ENCODE peak calls at places on chromosomes 16 and 17, in four cellular contexts. U, G, L and B are unnamed samples.

GRCh38 chr17:15498107-15498506 is 30.7 kb upstream of the CDRT4 start:
- DNase-seq in U (no peak), G (peak), L (no peak), B (no peak)

GRCh38 chr16:66650707-66651473 is 45.7 kb downstream of the CMTM4 start:
- DNase-seq in U (peak), G (peak), L (no peak), B (peak)

GRCh38 chr17:17498606-17499301 is 2.6 kb upstream of the RASD1 start:
- DNase-seq in U (no peak), G (no peak), L (peak), B (no peak)

GRCh38 chr17:16464641-16465312 is 27.2 kb downstream of the LRRC75A start:
- DNase-seq in U (no peak), G (no peak), L (peak), B (no peak)

GRCh38 chr17:28004344-28004743 is 38.1 kb upstream of the NLK start:
- DNase-seq in U (no peak), G (no peak), L (no peak), B (no peak)

GRCh38 chr16:28317040-28317880 is 24.9 kb downstream of the SBK1 start:
- DNase-seq in U (peak), G (peak), L (peak), B (peak)

GRCh38 chr17:37746617-37747016 is 1.8 kb upstream of the HNF1B start:
- DNase-seq in U (no peak), G (no peak), L (no peak), B (no peak)

GRCh38 chr17:28756025-28756804 is 12.4 kb downstream of the TRAF4 start:
- DNase-seq in U (no peak), G (no peak), L (no peak), B (no peak)

GRCh38 chr16:79662122-79662521 is 61.6 kb upstream of the MAF start:
- DNase-seq in U (no peak), G (no peak), L (no peak), B (no peak)

GRCh38 chr17:58153046-58153445 is 4.9 kb downstream of the OR4D1 start:
- DNase-seq in U (no peak), G (peak), L (no peak), B (no peak)

GRCh38 chr17:9865585-9865984 is 39.5 kb downstream of the RCVRN start:
- DNase-seq in U (peak), G (peak), L (no peak), B (no peak)

GRCh38 chr17:78917451-78918307 is 7.5 kb downstream of the TIMP2 start:
- DNase-seq in U (no peak), G (no peak), L (no peak), B (no peak)

GRCh38 chr16:73116576-73116975 is 68.6 kb upstream of the ZFHX3 start:
- DNase-seq in U (no peak), G (no peak), L (no peak), B (no peak)

GRCh38 chr17:55458977-55459376 is 37.3 kb upstream of the MMD start:
- DNase-seq in U (peak), G (no peak), L (no peak), B (peak)

GRCh38 chr16:56606071-56606687 is 2.2 kb upstream of the MT2A start:
- DNase-seq in U (peak), G (no peak), L (no peak), B (peak)

GRCh38 chr17:4566785-4567184 is 6.4 kb upstream of the GGT6 start:
- DNase-seq in U (peak), G (peak), L (no peak), B (peak)

GRCh38 chr16:80681436-80681835 is 123.0 kb downstream of the CDYL2 start:
- DNase-seq in U (no peak), G (no peak), L (no peak), B (no peak)

GRCh38 chr17:61353211-61353610 is 46.4 kb upstream of the TBX2 start:
- DNase-seq in U (no peak), G (no peak), L (no peak), B (no peak)

GRCh38 chr17:8163978-8164814 is 1.4 kb upstream of the VAMP2 start:
- DNase-seq in U (peak), G (peak), L (peak), B (peak)

GRCh38 chr17:59373879-59374495 is 42.5 kb downstream of the YPEL2 start:
- DNase-seq in U (peak), G (peak), L (no peak), B (peak)

GRCh38 chr16:12295395-12295794 is 318.9 kb downstream of the SNX29 start:
- DNase-seq in U (no peak), G (no peak), L (no peak), B (no peak)

GRCh38 chr17:78883090-78883532 is 19.9 kb downstream of the CEP295NL start:
- DNase-seq in U (peak), G (peak), L (peak), B (peak)

GRCh38 chr17:65191805-65192740 is 54.9 kb downstream of the RGS9 start:
- DNase-seq in U (peak), G (peak), L (no peak), B (peak)

GRCh38 chr16:67927131-67927941 is 4.3 kb downstream of the CTRL start:
- DNase-seq in U (no peak), G (no peak), L (no peak), B (no peak)

GRCh38 chr16:12097523-12098428 is 121.2 kb downstream of the SNX29 start:
- DNase-seq in U (peak), G (no peak), L (no peak), B (peak)

GRCh38 chr17:80430446-80431245 is 15.7 kb downstream of the ENDOV start:
- DNase-seq in U (no peak), G (no peak), L (no peak), B (peak)

GRCh38 chr17:8658800-8659199 is 28.3 kb upstream of the MYH10 start:
- DNase-seq in U (no peak), G (no peak), L (no peak), B (no peak)

GRCh38 chr17:66301864-66302741 is at the start of gene PRKCA:
- DNase-seq in U (peak), G (peak), L (peak), B (peak)

GRCh38 chr17:50636145-50636803 is 1.6 kb downstream of the ABCC3 start:
- DNase-seq in U (no peak), G (no peak), L (peak), B (no peak)
- TF ChIP-seq CTCF in U (no peak), G (no peak), L (no peak), B (no peak)

DNA sequence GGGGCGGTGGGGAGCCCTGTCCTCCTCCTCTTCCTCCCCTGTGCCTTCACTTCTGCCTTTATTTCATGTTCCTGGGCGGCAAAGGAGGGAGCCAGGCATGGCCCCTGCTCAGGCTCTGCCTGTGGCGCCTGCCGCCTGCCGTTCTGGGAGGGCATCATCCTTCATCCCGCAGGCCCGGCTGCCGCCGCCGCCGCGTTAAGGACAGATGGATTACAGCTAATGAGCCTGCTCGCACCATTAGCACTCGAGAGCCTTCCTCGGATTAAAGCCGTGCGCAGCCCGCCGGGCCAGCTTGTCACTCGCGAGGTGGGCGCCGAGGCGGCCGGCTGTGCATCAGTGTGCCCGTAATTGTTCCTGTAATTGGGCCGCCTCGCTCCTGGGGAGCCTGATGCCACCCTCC is 127.7 kb upstream of the GSE1 start:
- DNase-seq in U (no peak), G (no peak), L (no peak), B (no peak)
- TF ChIP-seq CTCF in U (no peak), G (no peak), L (no peak), B (no peak)

DNA sequence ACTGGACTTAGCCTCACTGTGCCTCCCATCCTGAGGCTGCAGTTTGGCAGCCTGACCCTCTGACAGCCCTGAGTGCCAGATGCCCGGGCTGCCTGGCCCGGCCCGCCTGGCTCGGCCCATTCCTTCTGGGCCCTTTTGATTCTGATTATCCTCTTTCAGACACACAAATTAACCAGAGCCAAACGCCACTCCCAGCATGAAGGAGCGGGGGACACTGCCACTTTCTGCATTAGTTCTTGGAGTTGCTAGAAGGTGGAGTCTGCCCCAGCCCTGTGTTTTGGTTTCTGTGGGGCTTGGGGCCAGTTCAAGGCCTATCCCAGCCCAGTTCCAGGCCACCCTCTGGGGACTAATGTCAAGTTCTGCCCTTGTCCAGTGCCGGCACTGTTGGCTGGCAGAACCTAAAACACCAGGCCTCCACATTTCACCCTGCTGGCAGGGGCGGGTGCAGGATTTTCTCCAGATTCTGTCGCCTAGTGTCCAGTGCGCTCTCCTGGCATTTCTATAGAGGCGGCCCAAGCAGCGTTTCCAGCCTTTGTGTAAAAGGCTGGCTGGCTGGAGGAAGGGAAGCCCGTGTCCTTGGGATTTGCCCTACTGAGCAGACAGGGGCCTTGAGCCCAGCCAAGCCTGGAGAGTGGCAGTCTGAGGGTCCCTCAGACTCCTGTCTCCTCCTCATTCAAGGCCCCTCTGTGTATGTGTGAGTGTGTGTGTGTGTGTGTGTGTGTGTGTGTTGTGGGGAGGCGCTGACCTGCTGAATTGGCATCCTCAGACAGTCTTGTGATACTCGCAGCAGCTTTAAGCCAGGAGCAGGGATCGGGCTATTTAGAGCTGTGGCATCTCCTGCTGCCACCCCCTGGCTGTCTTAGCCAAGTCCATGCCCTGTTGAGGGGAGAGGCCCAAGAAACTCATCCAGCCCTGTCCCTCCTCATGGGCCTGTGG is 21.4 kb downstream of the PLCD3 start:
- DNase-seq in U (no peak), G (no peak), L (no peak), B (peak)
- TF ChIP-seq CTCF in U (no peak), G (no peak), L (no peak), B (no peak)

GRCh38 chr17:2800367-2800766 is 4.1 kb downstream of the RAP1GAP2 start:
- DNase-seq in U (no peak), G (no peak), L (no peak), B (no peak)

GRCh38 chr17:2802574-2802973 is 6.3 kb downstream of the RAP1GAP2 start:
- DNase-seq in U (no peak), G (no peak), L (no peak), B (no peak)

GRCh38 chr17:2804912-2805311 is 8.7 kb downstream of the RAP1GAP2 start:
- DNase-seq in U (no peak), G (no peak), L (no peak), B (peak)

GRCh38 chr17:2805961-2806360 is 9.7 kb downstream of the RAP1GAP2 start:
- DNase-seq in U (no peak), G (no peak), L (no peak), B (no peak)

GRCh38 chr17:2803971-2804370 is 7.7 kb downstream of the RAP1GAP2 start:
- DNase-seq in U (no peak), G (no peak), L (no peak), B (no peak)
- TF ChIP-seq CTCF in U (no peak), G (no peak), L (no peak), B (no peak)